ENCODE peak calls at places on chromosomes 2 and 18, in four cellular contexts. Q is coronary artery, Y is lung, O is PC-9. U is an unnamed sample.

GRCh38 chr2:241496003-241496707 is 12.2 kb downstream of the STK25 start:
- DNase-seq in O (no peak), Q (no peak), Y (no peak), U (no peak)

GRCh38 chr2:181466661-181467576 is 9.7 kb downstream of the ITGA4 start:
- DNase-seq in O (no peak), Y (peak), Q (no peak), U (no peak)

GRCh38 chr2:61460168-61460567 is 10.7 kb downstream of the USP34 start:
- DNase-seq in Q (no peak), Y (no peak), O (peak), U (no peak)

GRCh38 chr18:31247574-31248199 is 70.3 kb upstream of the DSG1 start:
- DNase-seq in Y (no peak), Q (no peak), O (peak), U (no peak)

GRCh38 chr18:51234117-51235010 is 36.9 kb upstream of the MEX3C start:
- DNase-seq in Y (no peak), O (peak), Q (no peak), U (no peak)

GRCh38 chr2:75200140-75200985 is 1.0 kb upstream of the TACR1 start:
- DNase-seq in O (peak), Y (peak), Q (no peak), U (no peak)

GRCh38 chr2:151071382-151071781 is 190.3 kb downstream of the RBM43 start:
- DNase-seq in Q (no peak), O (peak), Y (no peak), U (no peak)

GRCh38 chr2:235958631-235959395 is 209.4 kb downstream of the GBX2 start:
- DNase-seq in Q (no peak), Y (no peak), O (no peak), U (no peak)

GRCh38 chr18:37684590-37684989 is 119.0 kb upstream of the CELF4 start:
- DNase-seq in Y (no peak), O (no peak), Q (no peak), U (no peak)

GRCh38 chr18:10526211-10526949 is 553 bp downstream of the NAPG start:
- DNase-seq in Y (peak), O (no peak), Q (no peak), U (no peak)

GRCh38 chr2:601806-602455 is 75.3 kb downstream of the TMEM18 start:
- DNase-seq in O (no peak), Y (no peak), Q (no peak), U (no peak)

GRCh38 chr2:63663013-63663864 is 74.5 kb downstream of the MDH1 start:
- DNase-seq in O (no peak), Q (no peak), Y (no peak), U (no peak)

GRCh38 chr2:19360266-19360665 is 1.8 kb upstream of the OSR1 start:
- DNase-seq in Y (no peak), Q (no peak), O (no peak), U (no peak)

GRCh38 chr2:102417946-102418345 is 5.0 kb upstream of the IL18RAP start:
- DNase-seq in Y (no peak), O (no peak), Q (no peak), U (no peak)

GRCh38 chr18:3486514-3486913 is 36.5 kb downstream of the TGIF1 start:
- DNase-seq in O (no peak), Q (no peak), Y (no peak), U (no peak)

GRCh38 chr18:46474487-46475366 is 182.3 kb downstream of the LOXHD1 start:
- DNase-seq in O (no peak), Y (no peak), Q (no peak), U (no peak)

GRCh38 chr2:124316875-124317605 is 292.0 kb downstream of the CNTNAP5 start:
- DNase-seq in O (no peak), Q (no peak), Y (no peak), U (no peak)

GRCh38 chr2:94986392-94986963 is 39.0 kb upstream of the MAL start:
- DNase-seq in Q (no peak), O (peak), Y (peak), U (no peak)

GRCh38 chr2:25237764-25238163 is 69.4 kb upstream of the POMC start:
- DNase-seq in Y (no peak), Q (no peak), O (no peak), U (no peak)

GRCh38 chr2:4915348-4915747 is 776.8 kb upstream of the SOX11 start:
- DNase-seq in O (no peak), Y (no peak), Q (no peak), U (no peak)

GRCh38 chr2:7378642-7379041 is 461.4 kb downstream of the RNF144A start:
- DNase-seq in Y (no peak), Q (no peak), O (no peak), U (no peak)

GRCh38 chr2:2715036-2715818 is 384.2 kb upstream of the MYT1L start:
- DNase-seq in Y (no peak), O (no peak), Q (no peak), U (no peak)

GRCh38 chr2:30139131-30139870 is 7.5 kb upstream of the YPEL5 start:
- DNase-seq in O (no peak), Q (no peak), Y (no peak), U (no peak)

GRCh38 chr2:240220371-240220770 is 79.9 kb upstream of the OTOS start:
- DNase-seq in O (no peak), Q (no peak), Y (no peak), U (no peak)

GRCh38 chr2:182862003-182862402 is 4.4 kb downstream of the FRZB start:
- DNase-seq in Q (no peak), O (no peak), Y (no peak), U (no peak)

GRCh38 chr2:32806857-32807256 is 139.9 kb upstream of the LTBP1 start:
- DNase-seq in Y (no peak), Q (no peak), O (peak), U (no peak)

GRCh38 chr2:157572725-157573124 is 55.9 kb downstream of the ACVR1C start:
- DNase-seq in O (no peak), Q (no peak), Y (no peak), U (no peak)
- TF ChIP-seq CTCF in O (peak), Q (no peak), Y (no peak), U (peak)

GRCh38 chr2:16763056-16763455 is 97.4 kb upstream of the CYRIA start:
- DNase-seq in Y (no peak), Q (no peak), O (peak), U (no peak)
- TF ChIP-seq CTCF in Y (no peak), Q (no peak), O (no peak), U (no peak)

DNA sequence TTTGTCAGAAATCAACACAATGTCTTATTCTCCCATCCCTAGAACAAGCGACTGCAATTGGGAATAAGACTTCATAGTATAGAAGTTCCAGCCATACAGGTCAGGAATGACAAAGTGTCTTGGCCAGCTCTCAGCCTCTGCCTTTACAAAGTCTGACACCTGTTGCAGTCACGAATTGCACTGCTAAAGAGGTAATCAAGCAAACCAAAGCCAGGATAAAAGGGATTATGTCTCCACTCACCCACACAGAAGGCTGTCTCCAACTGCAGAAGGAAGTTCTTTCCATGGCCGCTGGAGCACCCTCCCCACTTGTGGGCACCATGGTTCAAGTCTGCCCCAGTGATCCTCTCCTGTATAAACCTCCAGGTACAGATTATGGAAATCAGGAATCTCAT is 114.8 kb upstream of the PKDCC start:
- DNase-seq in O (no peak), Q (no peak), Y (no peak), U (no peak)
- TF ChIP-seq CTCF in O (no peak), Q (no peak), Y (no peak), U (no peak)

GRCh38 chr2:45712538-45712937 is 61.1 kb downstream of the PRKCE start:
- DNase-seq in O (peak), Y (no peak), Q (no peak), U (no peak)
- TF ChIP-seq CTCF in O (peak), Y (no peak), Q (no peak), U (no peak)

GRCh38 chr2:20378891-20379519 is 28.4 kb upstream of the PUM2 start:
- DNase-seq in Q (peak), O (peak), Y (peak), U (no peak)
- TF ChIP-seq CTCF in Q (peak), O (peak), Y (peak), U (peak)

U was measured in type B pancreatic cell.